ENCODE peak calls at places on chromosomes 12 and 14, in six cellular contexts. J, R, O, L, E and G are unnamed samples.

GRCh38 chr12:121905746-121906145 is 12.6 kb upstream of the CFAP251 start:
- DNase-seq in J (no peak), R (no peak), O (no peak), L (no peak), E (no peak), G (no peak)

GRCh38 chr14:90523961-90524875 is 127.4 kb downstream of the CALM1 start:
- DNase-seq in J (no peak), R (no peak), O (no peak), L (no peak), E (no peak), G (no peak)

GRCh38 chr12:106586803-106587684 is 4.2 kb downstream of the RFX4 start:
- DNase-seq in J (no peak), R (peak; percentile 90), O (no peak), L (no peak), E (no peak), G (no peak)

GRCh38 chr14:70660967-70661871 is 19.5 kb downstream of the TTC9 start:
- DNase-seq in J (peak; percentile 74), R (no peak), O (no peak), L (no peak), E (no peak), G (no peak)

GRCh38 chr14:75279739-75280447 is 1.3 kb downstream of the FOS start:
- DNase-seq in J (no peak), R (peak; percentile 87), O (peak; percentile 61), L (peak; percentile 45), E (peak; percentile 25), G (peak; percentile 45)

GRCh38 chr12:81176796-81177195 is 98.9 kb downstream of the ACSS3 start:
- DNase-seq in J (no peak), R (no peak), O (no peak), L (no peak), E (peak; percentile 8), G (no peak)

GRCh38 chr14:67526676-67527459 is 6.2 kb upstream of the PLEKHH1 start:
- DNase-seq in J (peak; percentile 56), R (peak; percentile 86), O (peak; percentile 54), L (peak; percentile 35), E (peak; percentile 53), G (peak; percentile 43)

GRCh38 chr12:108685469-108686247 is 45.7 kb downstream of the CORO1C start:
- DNase-seq in J (no peak), R (no peak), O (no peak), L (no peak), E (peak; percentile 74), G (no peak)

GRCh38 chr12:116943419-116944372 is 32.9 kb downstream of the FBXW8 start:
- DNase-seq in J (no peak), R (no peak), O (no peak), L (no peak), E (no peak), G (no peak)

GRCh38 chr12:95663525-95663924 is 112.2 kb upstream of the USP44 start:
- DNase-seq in J (no peak), R (no peak), O (no peak), L (no peak), E (no peak), G (no peak)

GRCh38 chr14:53384073-53384472 is 230.9 kb upstream of the DDHD1 start:
- DNase-seq in J (no peak), R (no peak), O (no peak), L (no peak), E (no peak), G (no peak)

GRCh38 chr12:38053655-38054464 is 262.7 kb upstream of the ALG10B start:
- DNase-seq in J (no peak), R (peak; percentile 52), O (peak; percentile 38), L (no peak), E (no peak), G (no peak)

GRCh38 chr12:110533607-110534006 is 31.5 kb downstream of the RAD9B start:
- DNase-seq in J (no peak), R (peak; percentile 43), O (no peak), L (no peak), E (peak; percentile 61), G (no peak)

GRCh38 chr14:79051009-79051710 is 881.0 kb downstream of the NRXN3 start:
- DNase-seq in J (no peak), R (no peak), O (no peak), L (no peak), E (no peak), G (no peak)

GRCh38 chr14:96363751-96364336 is 518 bp downstream of the GSKIP start:
- DNase-seq in J (no peak), R (peak; percentile 81), O (peak; percentile 65), L (peak; percentile 19), E (peak; percentile 55), G (no peak)

GRCh38 chr14:99232406-99233214 is 39.4 kb downstream of the BCL11B start:
- DNase-seq in J (no peak), R (no peak), O (no peak), L (no peak), E (no peak), G (no peak)
- H3K27ac ChIP-seq in J (peak overlapping the region; percentile 79), R (no peak overlapping the region), O (no peak overlapping the region), L (no peak overlapping the region), E (no peak overlapping the region), G (peak overlapping the region; percentile 58)

GRCh38 chr12:56958422-56958821 is 1.0 kb upstream of the RDH16 start:
- DNase-seq in J (no peak), R (peak; percentile 25), O (no peak), L (no peak), E (no peak), G (no peak)
- H3K27ac ChIP-seq in J (no peak overlapping the region), R (no peak overlapping the region), O (no peak overlapping the region), L (no peak overlapping the region), E (no peak overlapping the region), G (no peak overlapping the region)

GRCh38 chr14:23555533-23555881 is 564 bp upstream of the THTPA start:
- DNase-seq in J (no peak), R (no peak), O (no peak), L (no peak), E (no peak), G (no peak)
- H3K27ac ChIP-seq in J (peak overlapping the region; percentile 64), R (peak overlapping the region; percentile 57), O (peak overlapping the region; percentile 92), L (peak overlapping the region; percentile 92), E (peak overlapping the region; percentile 79), G (peak overlapping the region; percentile 99)

DNA sequence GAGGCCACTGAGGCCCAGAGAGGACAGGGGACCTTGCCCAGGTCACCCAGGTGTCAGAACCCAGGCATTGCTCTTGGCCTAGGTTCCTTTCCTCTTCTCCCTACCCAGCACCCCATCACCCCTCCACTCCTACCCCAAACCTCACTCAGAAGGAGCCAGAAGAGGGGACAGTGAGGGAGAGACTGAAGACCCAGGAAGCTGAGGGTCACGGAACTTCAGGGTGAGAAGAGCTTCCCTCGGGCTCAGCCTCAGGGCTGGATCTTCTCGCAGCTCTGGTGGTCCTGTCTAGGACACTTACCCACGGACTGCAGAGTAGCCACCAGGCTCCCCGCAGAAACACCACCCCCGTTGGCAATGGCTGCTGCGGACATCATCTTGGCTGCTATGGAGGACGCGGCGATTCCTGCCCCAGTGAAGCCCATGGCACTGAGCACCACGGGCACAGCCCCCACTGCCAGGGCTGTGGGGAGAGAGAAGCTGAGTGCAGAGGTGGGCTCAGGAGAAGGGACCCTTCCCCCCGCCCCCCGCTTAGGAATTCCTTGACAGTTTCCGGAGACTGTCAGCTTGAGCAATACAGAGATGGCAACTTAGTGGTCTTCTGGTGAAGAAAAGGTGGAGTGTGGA is 1.1 kb downstream of the IFI27L2 start:
- DNase-seq in J (peak; percentile 42), R (peak; percentile 20), O (no peak), L (no peak), E (no peak), G (no peak)
- H3K27ac ChIP-seq in J (no peak overlapping the region), R (no peak overlapping the region), O (no peak overlapping the region), L (peak overlapping the region; percentile 92), E (no peak overlapping the region), G (peak overlapping the region; percentile 30)

DNA sequence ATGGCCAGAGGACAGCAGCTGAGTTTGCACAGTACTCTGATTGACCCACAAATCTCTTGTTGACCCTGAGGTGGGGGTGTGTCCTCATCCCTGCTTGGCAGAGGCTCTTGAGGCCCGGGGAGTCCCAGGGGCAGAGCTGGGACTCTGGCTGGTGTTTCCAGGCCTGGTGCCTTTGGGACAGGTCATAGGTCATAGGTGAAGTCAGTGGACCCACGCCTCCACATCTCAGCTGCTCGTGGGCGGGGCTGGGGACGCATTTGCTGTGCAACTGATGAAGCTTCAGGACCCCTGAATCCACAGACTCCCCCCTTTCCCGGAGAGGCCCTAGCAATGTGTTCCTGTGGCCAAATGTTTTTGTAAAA is 404 bp upstream of the CACNA2D4 start:
- DNase-seq in J (no peak), R (no peak), O (no peak), L (no peak), E (no peak), G (no peak)
- H3K27ac ChIP-seq in J (no peak overlapping the region), R (no peak overlapping the region), O (no peak overlapping the region), L (no peak overlapping the region), E (no peak overlapping the region), G (peak overlapping the region; percentile 7)

GRCh38 chr12:94266796-94267529 is 118.6 kb downstream of the PLXNC1 start:
- DNase-seq in J (no peak), R (no peak), O (no peak), L (no peak), E (peak; percentile 85), G (no peak)
- H3K27ac ChIP-seq in J (no peak overlapping the region), R (no peak overlapping the region), O (peak overlapping the region; percentile 44), L (peak overlapping the region; percentile 83), E (peak overlapping the region; percentile 61), G (no peak overlapping the region)

DNA sequence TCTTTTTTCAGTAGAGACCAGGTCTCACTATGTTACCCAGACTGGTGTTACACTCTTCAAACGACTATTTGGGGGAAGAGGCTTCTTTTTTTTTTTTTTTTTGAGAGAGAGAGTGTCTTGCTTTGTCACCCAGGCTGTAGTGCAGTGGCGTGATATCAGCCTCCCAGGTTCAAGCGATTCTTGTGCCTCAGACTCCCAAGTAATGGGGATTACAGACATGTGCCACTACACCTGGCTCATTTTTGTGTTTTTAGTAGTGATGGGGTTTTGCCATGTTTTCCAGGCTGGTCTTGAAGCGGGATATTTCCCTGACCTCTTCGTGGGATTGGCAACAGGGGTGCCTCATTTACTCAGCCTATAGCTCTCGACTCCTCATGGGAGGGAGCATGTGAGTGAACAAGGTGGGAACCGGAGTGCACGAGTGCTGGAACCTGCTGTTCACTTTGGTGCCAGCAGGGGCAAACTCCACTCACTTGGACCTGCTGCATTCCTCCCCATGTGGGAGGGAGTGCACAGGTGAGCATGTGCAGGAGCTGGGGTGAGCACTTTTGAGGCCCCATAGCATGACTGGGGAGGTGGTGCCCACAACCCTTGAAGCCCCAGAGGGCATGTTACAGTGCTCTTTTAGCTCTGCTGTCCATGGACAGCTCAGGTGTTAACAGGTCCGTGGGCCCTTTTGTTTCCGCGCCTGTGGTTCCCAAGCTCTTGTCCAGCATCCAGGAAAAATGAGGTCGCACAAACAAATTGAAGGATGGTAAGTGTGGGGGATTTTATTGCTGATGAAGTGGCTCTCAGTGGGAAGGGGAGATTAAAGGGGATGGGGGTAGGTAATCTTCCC is 79.1 kb upstream of the HECTD1 start:
- DNase-seq in J (no peak), R (peak; percentile 82), O (no peak), L (no peak), E (no peak), G (no peak)
- H3K27ac ChIP-seq in J (no peak overlapping the region), R (no peak overlapping the region), O (no peak overlapping the region), L (no peak overlapping the region), E (no peak overlapping the region), G (no peak overlapping the region)